ENCODE peak calls at places on chromosome 5, in eight cellular contexts. T is heart right ventricle, C is thoracic aorta, J is pancreas, F is upper lobe of left lung, X is AG04450, Z is lung, V is uterus. N is an unnamed sample. For H3K27me3, the result is how much of the 10 kb centered on the place peaks cover.

GRCh38 chr5:22835630-22836029 is 17.5 kb downstream of the CDH12 start:
- DNase-seq in T (no peak), C (no peak), J (no peak), F (no peak), X (no peak), Z (no peak), V (no peak), N (no peak)

GRCh38 chr5:42751044-42751443 is 5.6 kb upstream of the CCDC152 start:
- DNase-seq in T (no peak), C (no peak), J (no peak), F (no peak), X (no peak), Z (no peak), V (no peak), N (no peak)

GRCh38 chr5:123000731-123001130 is 35.8 kb downstream of the PPIC start:
- DNase-seq in T (no peak), C (no peak), J (no peak), F (no peak), X (no peak), Z (no peak), V (no peak), N (no peak)

GRCh38 chr5:155529366-155529765 is 515.8 kb downstream of the KIF4B start:
- DNase-seq in T (no peak), C (no peak), J (no peak), F (no peak), X (no peak), Z (no peak), V (no peak), N (no peak)

GRCh38 chr5:146667633-146668032 is 151.6 kb upstream of the GPR151 start:
- DNase-seq in T (no peak), C (no peak), J (no peak), F (no peak), X (no peak), Z (no peak), V (peak), N (peak)

GRCh38 chr5:170527998-170528397 is 24.2 kb downstream of the KCNIP1 start:
- DNase-seq in T (no peak), C (no peak), J (no peak), F (no peak), X (no peak), Z (no peak), V (no peak), N (no peak)

GRCh38 chr5:149922950-149923349 is 21.6 kb downstream of the PDE6A start:
- DNase-seq in T (no peak), C (no peak), J (no peak), F (no peak), X (no peak), Z (no peak), V (no peak), N (no peak)

GRCh38 chr5:172429201-172429940 is 25.0 kb downstream of the SH3PXD2B start:
- DNase-seq in T (no peak), C (no peak), J (peak), F (no peak), X (no peak), Z (peak), V (peak), N (peak)

GRCh38 chr5:180345781-180346180 is 7.4 kb downstream of the GFPT2 start:
- DNase-seq in T (no peak), C (no peak), J (no peak), F (no peak), X (no peak), Z (no peak), V (no peak), N (no peak)

GRCh38 chr5:147688965-147689364 is 93.6 kb downstream of the JAKMIP2 start:
- DNase-seq in T (no peak), C (peak), J (no peak), F (no peak), X (no peak), Z (peak), V (peak), N (no peak)

GRCh38 chr5:55680353-55680752 is 31.8 kb downstream of the SLC38A9 start:
- DNase-seq in T (no peak), C (no peak), J (no peak), F (no peak), X (no peak), Z (no peak), V (no peak), N (no peak)

DNA sequence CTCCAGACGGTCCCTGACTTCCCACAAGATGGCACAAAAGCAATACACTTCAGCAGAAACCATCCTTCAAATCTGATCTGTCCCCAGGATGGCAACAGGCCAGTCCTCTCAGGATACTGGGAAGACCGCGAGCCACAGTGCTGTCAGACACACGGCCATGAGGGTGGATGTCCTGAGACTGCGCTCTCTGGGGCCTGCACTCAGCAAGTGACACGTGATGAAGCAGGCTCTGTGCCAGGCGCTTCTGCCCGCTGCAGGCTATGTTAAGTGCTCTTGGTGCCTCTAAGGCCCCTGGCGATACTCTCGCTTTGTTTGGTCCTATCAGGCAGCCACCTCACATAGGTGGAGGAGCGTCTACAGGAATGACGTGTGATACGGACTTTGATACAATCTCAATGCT is 7.1 kb downstream of the BRD9 start:
- DNase-seq in T (peak), C (no peak), J (no peak), F (no peak), X (no peak), Z (no peak), V (no peak), N (no peak)
- H3K4me3 ChIP-seq in T (no peak), C (no peak), J (no peak), F (no peak), X (no peak), Z (no peak), V (no peak), N (no peak)

DNA sequence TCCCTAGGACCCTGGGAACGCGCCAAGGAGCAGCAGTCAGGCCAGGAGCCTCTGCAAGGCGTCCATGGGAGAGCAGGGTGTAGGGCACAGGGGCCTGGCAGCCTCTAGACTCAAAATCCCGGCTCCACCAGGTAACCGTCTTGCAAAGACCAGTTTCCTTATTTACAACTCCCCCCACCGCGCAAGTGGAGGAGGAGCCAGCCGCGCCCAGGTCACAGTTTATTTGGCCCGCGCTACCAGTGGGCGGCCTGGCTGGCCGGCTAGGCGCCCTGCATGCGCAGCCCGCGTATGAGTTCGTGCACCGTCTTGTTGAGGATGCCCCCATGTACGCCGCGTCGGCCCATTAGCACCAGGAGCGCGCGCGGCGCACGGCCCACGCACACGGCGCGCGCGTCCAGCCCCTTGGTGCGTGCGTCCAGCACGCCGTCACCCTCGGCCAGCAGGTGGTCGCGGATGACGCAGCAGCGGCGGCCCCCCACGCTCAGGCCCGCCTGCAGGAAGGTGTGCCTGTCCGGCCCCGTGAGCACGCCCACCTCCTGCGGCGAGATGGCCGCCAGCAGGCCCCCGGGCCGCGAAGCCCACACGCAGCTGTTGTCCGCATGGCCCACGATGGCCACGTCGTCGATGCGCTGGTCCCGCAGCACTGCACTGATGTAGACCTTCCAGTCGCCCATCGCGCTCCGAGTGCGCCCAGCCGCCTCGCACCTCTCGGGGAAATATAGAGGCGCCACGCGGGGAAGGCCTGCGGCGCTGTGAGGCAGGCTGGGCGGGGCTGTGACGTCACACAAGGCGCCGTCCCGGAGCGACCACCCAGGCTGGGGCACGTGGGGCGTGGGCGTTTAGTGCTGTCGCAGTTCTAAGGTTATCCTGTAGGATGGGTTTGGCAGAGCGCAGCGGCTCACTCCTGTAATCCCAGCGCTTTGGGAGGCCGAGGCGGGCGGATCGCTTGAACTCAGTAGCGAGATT is at the start of gene PFN3:
- DNase-seq in T (no peak), C (no peak), J (no peak), F (peak), X (no peak), Z (no peak), V (no peak), N (no peak)
- H3K27me3 ChIP-seq in T (half or more), C (under half), J (under half), F (under half), X (half or more), Z (under half), V (under half), N (under half)

DNA sequence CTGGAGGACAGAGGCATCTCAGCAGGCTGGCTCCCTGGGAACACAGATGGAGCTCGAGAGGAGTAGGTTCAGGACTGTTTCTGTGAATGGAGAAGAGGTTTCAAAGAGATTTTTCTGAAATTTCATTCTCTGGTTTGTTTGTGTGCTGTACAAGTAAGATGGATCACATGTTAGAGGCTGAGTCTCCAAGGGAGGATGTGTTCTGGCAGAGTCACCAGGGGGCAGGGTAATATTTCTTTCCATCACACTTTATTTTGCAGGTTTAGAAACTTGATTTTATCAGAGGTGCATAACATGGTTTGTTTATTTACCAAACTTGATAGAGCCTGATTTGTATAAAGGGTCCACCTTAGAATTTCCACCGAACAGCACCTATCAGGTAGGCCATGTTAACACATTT is 69.2 kb upstream of the ARL15 start:
- DNase-seq in T (no peak), C (no peak), J (no peak), F (no peak), X (no peak), Z (no peak), V (no peak), N (no peak)
- TF ChIP-seq CTCF in T (no peak), C (no peak), J (no peak), F (no peak), X (peak), Z (no peak), V (no peak), N (no peak)

GRCh38 chr5:95956900-95957293 is 4.8 kb downstream of the ELL2 start:
- DNase-seq in T (no peak), C (no peak), J (no peak), F (no peak), X (no peak), Z (no peak), V (no peak), N (no peak)

GRCh38 chr5:95959051-95959963 is 2.3 kb downstream of the ELL2 start:
- DNase-seq in T (no peak), C (no peak), J (no peak), F (no peak), X (no peak), Z (no peak), V (no peak), N (no peak)

GRCh38 chr5:95955996-95956899 is 5.4 kb downstream of the ELL2 start:
- DNase-seq in T (no peak), C (no peak), J (no peak), F (no peak), X (no peak), Z (no peak), V (no peak), N (no peak)

GRCh38 chr5:95958308-95959014 is 3.2 kb downstream of the ELL2 start:
- DNase-seq in T (no peak), C (no peak), J (peak), F (no peak), X (no peak), Z (no peak), V (no peak), N (no peak)

DNA sequence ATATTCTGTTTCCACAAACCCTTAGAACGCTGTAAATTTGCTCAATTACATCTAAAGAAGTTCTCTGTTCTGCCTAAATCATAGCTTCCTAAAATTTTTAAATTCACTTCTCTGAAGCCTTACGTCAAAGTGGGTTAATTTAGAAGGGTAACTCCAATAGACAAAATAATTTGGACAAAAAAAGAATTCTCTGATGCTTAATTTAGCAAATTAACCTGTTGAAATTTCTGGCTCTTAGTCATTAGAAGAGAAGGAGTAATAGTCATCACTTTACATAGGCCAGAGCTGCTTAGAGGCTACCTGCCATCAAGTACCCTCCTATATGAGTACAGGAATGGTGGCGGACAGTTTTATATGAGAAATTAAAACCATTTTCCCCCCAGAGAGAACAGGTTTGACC is 3.8 kb downstream of the ELL2 start:
- DNase-seq in T (no peak), C (no peak), J (no peak), F (no peak), X (no peak), Z (no peak), V (no peak), N (no peak)
- H3K4me3 ChIP-seq in T (no peak), C (peak), J (no peak), F (peak), X (peak), Z (no peak), V (no peak), N (peak)

DNA sequence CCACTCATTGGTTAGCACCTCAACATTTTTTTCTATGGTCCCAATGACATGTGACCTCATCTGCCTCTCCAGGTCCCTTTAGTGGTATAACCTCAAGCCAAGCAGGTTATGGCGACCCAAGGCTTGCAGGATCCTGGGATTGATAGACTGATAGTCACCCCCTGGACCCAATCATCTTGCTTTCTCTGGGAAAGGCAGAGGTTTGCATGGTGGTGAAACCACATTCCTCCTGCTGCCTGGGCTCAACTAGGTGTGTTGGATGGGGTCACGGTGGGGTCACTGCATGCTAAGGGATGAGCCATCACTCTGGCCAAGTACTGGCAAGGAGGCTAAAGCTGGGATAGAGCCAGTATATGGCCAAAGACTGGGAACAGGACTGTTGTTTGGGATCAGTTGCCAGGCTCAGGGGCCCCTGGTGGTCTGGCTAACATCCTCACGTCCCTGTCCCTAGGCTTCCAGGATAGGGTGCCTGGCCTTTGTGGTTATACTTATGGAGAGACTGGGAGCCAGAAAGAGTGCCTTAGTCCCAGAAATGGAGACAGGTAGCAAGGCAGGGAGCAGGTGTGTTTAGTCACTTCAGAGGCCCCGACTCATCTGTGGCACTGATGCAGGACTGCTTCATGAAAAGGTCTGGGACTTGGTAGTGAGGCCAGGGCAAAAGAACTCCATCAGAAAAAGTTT is 4.6 kb upstream of the SMIM32 start:
- DNase-seq in T (no peak), C (no peak), J (no peak), F (no peak), X (no peak), Z (peak), V (no peak), N (no peak)
- H3K27me3 ChIP-seq in T (under half), C (under half), J (under half), F (under half), X (under half), Z (under half), V (under half), N (under half)

N was measured in BJ.